ENCODE peak calls at places on chromosomes 5 and 9, in seven cellular contexts. O is HCT116; Y is upper lobe of right lung; D is Panc1; S is CD4-positive, CD25-positive, alpha-beta regulatory T cell; I is Peyer's patch; R is transverse colon. N is an unnamed sample.

GRCh38 chr9:5750569-5750968 is 82.3 kb downstream of the ERMP1 start:
- DNase-seq in O (no peak), Y (no peak), D (no peak), S (no peak), I (no peak), R (no peak), N (no peak)

GRCh38 chr5:34660444-34660843 is 4.3 kb downstream of the RAI14 start:
- DNase-seq in O (no peak), Y (no peak), D (no peak), S (no peak), I (no peak), R (no peak), N (no peak)

GRCh38 chr5:133753856-133754255 is 141.5 kb upstream of the FSTL4 start:
- DNase-seq in O (no peak), Y (no peak), D (no peak), S (no peak), I (no peak), R (no peak), N (no peak)

GRCh38 chr9:137369111-137369787 is 53.7 kb downstream of the EXD3 start:
- DNase-seq in O (no peak), Y (no peak), D (no peak), S (no peak), I (no peak), R (no peak), N (no peak)

GRCh38 chr5:163498886-163499285 is 6.5 kb upstream of the MAT2B start:
- DNase-seq in O (no peak), Y (no peak), D (no peak), S (no peak), I (no peak), R (no peak), N (no peak)

GRCh38 chr5:51544386-51544785 is 161.1 kb downstream of the ISL1 start:
- DNase-seq in O (no peak), Y (no peak), D (no peak), S (no peak), I (no peak), R (no peak), N (no peak)

GRCh38 chr5:172705576-172706084 is 64.6 kb downstream of the NEURL1B start:
- DNase-seq in O (no peak), Y (no peak), D (no peak), S (no peak), I (no peak), R (no peak), N (no peak)

GRCh38 chr9:127720031-127720864 is 4.4 kb downstream of the TTC16 start:
- DNase-seq in O (no peak), Y (no peak), D (no peak), S (no peak), I (no peak), R (no peak), N (peak)

GRCh38 chr9:114591206-114591853 is 3.8 kb downstream of the ATP6V1G1 start:
- DNase-seq in O (no peak), Y (no peak), D (no peak), S (no peak), I (no peak), R (no peak), N (no peak)

DNA sequence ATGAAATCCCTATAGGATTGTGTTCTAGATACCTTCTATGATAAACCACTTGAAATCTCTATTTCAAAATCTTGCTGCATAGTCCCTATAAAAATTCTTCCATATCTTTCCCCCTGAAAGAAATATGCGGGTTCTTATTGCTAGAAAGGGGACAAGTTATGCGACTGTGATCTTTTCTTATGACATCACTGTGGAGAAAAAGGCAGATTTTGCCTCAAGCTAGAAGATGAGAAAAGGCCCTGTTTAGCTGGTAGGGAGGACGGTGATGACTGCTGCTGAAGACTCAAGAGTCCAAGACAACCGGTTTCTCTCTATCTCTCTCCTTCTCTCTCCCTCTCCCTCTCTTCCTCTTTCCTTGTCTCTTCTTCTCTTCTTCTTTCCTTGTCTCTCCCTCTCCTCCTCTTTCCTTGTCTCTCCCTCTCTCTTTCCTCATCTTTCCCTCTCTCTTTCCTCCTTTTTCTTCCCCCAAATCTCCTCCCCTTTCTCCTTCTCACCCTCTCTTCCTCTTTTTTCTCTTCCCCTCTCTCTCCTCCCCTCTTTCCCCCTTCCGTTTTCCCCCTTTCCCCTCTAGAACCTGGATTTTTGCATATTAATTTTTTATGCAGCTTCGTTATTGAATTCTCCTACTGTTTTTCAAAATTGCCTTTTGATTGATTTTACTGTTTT is 5.3 kb downstream of the OR2S2 start:
- DNase-seq in O (no peak), Y (no peak), D (no peak), S (no peak), I (no peak), R (no peak), N (no peak)
- H3K27ac ChIP-seq in O (no peak), Y (peak), D (no peak), S (no peak), I (no peak), R (no peak), N (no peak)

DNA sequence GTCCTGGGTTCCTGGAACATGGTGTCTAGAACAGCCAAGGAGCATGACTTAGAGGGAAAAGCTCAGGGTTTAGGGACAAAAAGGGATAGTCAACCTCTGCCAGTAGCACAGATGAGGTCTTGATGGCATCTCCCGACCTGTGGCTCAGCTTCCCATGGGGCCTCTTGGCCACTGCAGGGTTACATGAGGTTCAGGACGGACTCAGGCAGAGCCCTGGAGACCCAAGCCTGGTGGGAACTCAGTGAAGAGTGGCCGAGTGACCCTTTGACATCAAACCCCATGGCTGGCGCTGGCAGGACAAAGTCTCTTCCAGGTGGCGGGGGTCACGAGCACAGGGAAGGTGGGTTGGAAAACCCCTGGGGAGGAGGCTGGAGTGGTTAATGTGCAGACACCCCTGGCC is 57.8 kb downstream of the MTRR start:
- DNase-seq in O (no peak), Y (no peak), D (no peak), S (no peak), I (no peak), R (no peak), N (no peak)
- H3K27ac ChIP-seq in O (no peak), Y (no peak), D (no peak), S (no peak), I (no peak), R (no peak), N (no peak)

GRCh38 chr5:149186506-149186905 is 45.2 kb downstream of the ABLIM3 start:
- DNase-seq in O (no peak), Y (no peak), D (no peak), S (no peak), I (no peak), R (no peak), N (no peak)
- H3K27ac ChIP-seq in O (no peak), Y (no peak), D (no peak), S (no peak), I (no peak), R (no peak), N (no peak)

GRCh38 chr5:93929146-93929545 is 187.7 kb upstream of the POU5F2 start:
- DNase-seq in O (no peak), Y (no peak), D (no peak), S (no peak), I (no peak), R (no peak), N (no peak)
- H3K27ac ChIP-seq in O (no peak), Y (no peak), D (no peak), S (no peak), I (no peak), R (no peak), N (no peak)

DNA sequence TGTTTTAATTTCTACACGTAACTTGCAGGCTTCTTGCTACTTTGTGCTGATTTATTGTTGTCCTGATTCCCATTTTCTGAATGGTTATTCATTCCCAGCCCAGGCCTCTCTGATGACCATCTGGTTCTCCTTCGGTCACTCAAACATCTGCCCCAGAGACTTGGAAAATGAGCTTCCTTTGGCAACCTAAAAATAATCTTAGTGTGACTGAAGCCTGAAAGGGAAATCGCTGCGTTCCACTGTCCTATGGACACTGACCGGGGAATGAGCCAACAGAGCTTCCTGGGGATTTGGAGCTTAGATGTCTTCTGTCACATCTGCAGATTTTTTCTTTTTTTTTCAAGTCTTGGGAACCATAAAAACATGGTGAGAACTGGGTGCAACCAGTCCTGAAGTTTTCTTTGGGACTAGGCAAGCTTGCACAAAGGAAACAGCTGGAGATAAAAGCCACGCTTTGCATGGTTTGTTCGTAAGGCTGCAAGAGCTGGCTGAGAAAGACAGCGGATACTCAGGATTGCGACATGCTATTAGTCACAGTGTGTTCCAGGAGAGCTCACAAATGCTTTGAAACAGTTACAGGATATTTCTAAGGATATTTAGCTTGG is 146.3 kb downstream of the GOLPH3 start:
- DNase-seq in O (peak), Y (no peak), D (peak), S (no peak), I (peak), R (peak), N (no peak)
- H3K27ac ChIP-seq in O (no peak), Y (peak), D (no peak), S (no peak), I (peak), R (peak), N (no peak)

GRCh38 chr9:739362-739761 is 102.1 kb upstream of the DMRT1 start:
- DNase-seq in O (no peak), Y (no peak), D (no peak), S (no peak), I (no peak), R (no peak), N (no peak)

GRCh38 chr9:731474-731873 is 110.0 kb upstream of the DMRT1 start:
- DNase-seq in O (no peak), Y (no peak), D (no peak), S (no peak), I (no peak), R (no peak), N (no peak)

GRCh38 chr9:738209-738915 is 103.1 kb upstream of the DMRT1 start:
- DNase-seq in O (peak), Y (peak), D (no peak), S (no peak), I (no peak), R (peak), N (no peak)

GRCh38 chr9:737400-738120 is 103.9 kb upstream of the DMRT1 start:
- DNase-seq in O (no peak), Y (no peak), D (no peak), S (no peak), I (no peak), R (no peak), N (no peak)

GRCh38 chr9:734831-735511 is 106.5 kb upstream of the DMRT1 start:
- DNase-seq in O (no peak), Y (no peak), D (no peak), S (no peak), I (no peak), R (no peak), N (no peak)
- H3K27ac ChIP-seq in O (no peak), Y (peak), D (no peak), S (no peak), I (peak), R (peak), N (no peak)

N was measured in naive thymus-derived CD4-positive, alpha-beta T cell.